ENCODE peak calls at places on chromosomes 6 and 20, in six cellular contexts. S is activated naive CD4-positive, alpha-beta T cell treated with anti-CD3 and anti-CD28 coated beads, Interleukin-2, amount 50 U/mL, for 16 hours; M is NCI-H82; O is iris pigment epithelial cell; T is NCI-H1417; C is GM23338. G is an unnamed sample.

GRCh38 chr6:303263-303662 is 11.0 kb downstream of the DUSP22 start:
- DNase-seq in M (no peak), O (no peak), T (no peak), S (no peak), C (no peak), G (no peak)

GRCh38 chr6:137736048-137736846 is 130.8 kb upstream of the TNFAIP3 start:
- DNase-seq in T (no peak), O (no peak), S (no peak), M (no peak), C (no peak), G (no peak)

GRCh38 chr20:49699200-49699992 is 14.3 kb downstream of the B4GALT5 start:
- DNase-seq in T (no peak), S (peak; percentile 31), O (peak; percentile 82), C (peak; percentile 30), M (no peak), G (peak; percentile 81)

GRCh38 chr6:164185342-164185920 is 770.9 kb downstream of the QKI start:
- DNase-seq in C (no peak), M (peak; percentile 14), T (peak; percentile 76), O (no peak), S (no peak), G (no peak)

GRCh38 chr6:46651006-46651405 is 1.6 kb downstream of the CYP39A1 start:
- DNase-seq in T (no peak), C (no peak), O (peak; percentile 74), M (no peak), S (no peak), G (no peak)

GRCh38 chr6:5676701-5677100 is 330.0 kb downstream of the NRN1 start:
- DNase-seq in C (no peak), S (no peak), O (no peak), M (no peak), T (no peak), G (no peak)

GRCh38 chr6:114063956-114064355 is 93.0 kb upstream of the HDAC2 start:
- DNase-seq in C (no peak), O (no peak), S (no peak), T (no peak), M (no peak), G (no peak)

GRCh38 chr20:35340436-35340835 is 48.2 kb upstream of the FAM83C start:
- DNase-seq in O (no peak), S (no peak), C (no peak), M (no peak), T (no peak), G (no peak)

GRCh38 chr20:48626938-48627736 is 200.7 kb downstream of the PREX1 start:
- DNase-seq in T (no peak), M (no peak), S (no peak), O (no peak), C (no peak), G (peak; percentile 62)

GRCh38 chr6:25253371-25253770 is 25.8 kb upstream of the CARMIL1 start:
- DNase-seq in T (peak; percentile 9), M (no peak), C (no peak), O (no peak), S (no peak), G (no peak)

GRCh38 chr6:16639689-16640480 is 121.4 kb downstream of the ATXN1 start:
- DNase-seq in O (peak; percentile 86), T (no peak), S (no peak), C (no peak), M (no peak), G (peak; percentile 86)

GRCh38 chr6:139361211-139361610 is 13.2 kb downstream of the CITED2 start:
- DNase-seq in C (no peak), O (no peak), T (no peak), M (peak; percentile 16), S (no peak), G (no peak)

G was measured in osteoblast.